ENCODE peak calls at places on chromosomes 6 and 20, in six cellular contexts. One of them, this sample, is unnamed. For H3K4me1, the result is how much of the 10 kb centered on the place peaks cover.

GRCh38 chr20:52379723-52380336 is 188.3 kb upstream of the ZFP64 start:
- DNase-seq in GM23248: peak
- DNase-seq in HCT116: no peak
- DNase-seq in hepatocyte: peak
- DNase-seq in GM23338: peak
- DNase-seq in neural progenitor cell: peak
- DNase-seq in this sample: peak

GRCh38 chr20:63743210-63743970 is 3.8 kb downstream of the SLC2A4RG start:
- DNase-seq in GM23248: no peak
- DNase-seq in HCT116: no peak
- DNase-seq in hepatocyte: peak
- DNase-seq in GM23338: no peak
- DNase-seq in neural progenitor cell: no peak
- DNase-seq in this sample: no peak

GRCh38 chr6:45892696-45893095 is 123.0 kb downstream of the CLIC5 start:
- DNase-seq in GM23248: no peak
- DNase-seq in HCT116: no peak
- DNase-seq in hepatocyte: no peak
- DNase-seq in GM23338: no peak
- DNase-seq in neural progenitor cell: no peak
- DNase-seq in this sample: no peak

GRCh38 chr20:23127506-23128279 is 41.6 kb upstream of the CD93 start:
- DNase-seq in GM23248: no peak
- DNase-seq in HCT116: no peak
- DNase-seq in hepatocyte: no peak
- DNase-seq in GM23338: no peak
- DNase-seq in neural progenitor cell: no peak
- DNase-seq in this sample: no peak

GRCh38 chr20:11993886-11994466 is 76.3 kb downstream of the BTBD3 start:
- DNase-seq in GM23248: peak
- DNase-seq in HCT116: no peak
- DNase-seq in hepatocyte: no peak
- DNase-seq in GM23338: peak
- DNase-seq in neural progenitor cell: no peak
- DNase-seq in this sample: no peak

GRCh38 chr6:15493437-15494168 is 169.2 kb downstream of the DTNBP1 start:
- DNase-seq in GM23248: peak
- DNase-seq in HCT116: no peak
- DNase-seq in hepatocyte: no peak
- DNase-seq in GM23338: peak
- DNase-seq in neural progenitor cell: peak
- DNase-seq in this sample: no peak

GRCh38 chr6:109187399-109188114 is 92.2 kb downstream of the CEP57L1 start:
- DNase-seq in GM23248: peak
- DNase-seq in HCT116: peak
- DNase-seq in hepatocyte: peak
- DNase-seq in GM23338: peak
- DNase-seq in neural progenitor cell: peak
- DNase-seq in this sample: peak

GRCh38 chr20:37430044-37430443 is 84.1 kb downstream of the SRC start:
- DNase-seq in GM23248: no peak
- DNase-seq in HCT116: no peak
- DNase-seq in hepatocyte: no peak
- DNase-seq in GM23338: no peak
- DNase-seq in neural progenitor cell: no peak
- DNase-seq in this sample: no peak

GRCh38 chr20:20064303-20064702 is 12.0 kb downstream of the CFAP61 start:
- DNase-seq in GM23248: peak
- DNase-seq in HCT116: no peak
- DNase-seq in hepatocyte: no peak
- DNase-seq in GM23338: no peak
- DNase-seq in neural progenitor cell: no peak
- DNase-seq in this sample: peak

GRCh38 chr6:35445691-35446090 is 6.4 kb upstream of the FANCE start:
- DNase-seq in GM23248: peak
- DNase-seq in HCT116: no peak
- DNase-seq in hepatocyte: no peak
- DNase-seq in GM23338: no peak
- DNase-seq in neural progenitor cell: no peak
- DNase-seq in this sample: peak

GRCh38 chr6:22231616-22232015 is 65.2 kb downstream of the PRL start:
- DNase-seq in GM23248: no peak
- DNase-seq in HCT116: no peak
- DNase-seq in hepatocyte: no peak
- DNase-seq in GM23338: no peak
- DNase-seq in neural progenitor cell: no peak
- DNase-seq in this sample: peak

GRCh38 chr6:107991939-107992560 is 34.0 kb upstream of the SEC63 start:
- DNase-seq in GM23248: no peak
- DNase-seq in HCT116: no peak
- DNase-seq in hepatocyte: no peak
- DNase-seq in GM23338: no peak
- DNase-seq in neural progenitor cell: no peak
- DNase-seq in this sample: no peak

GRCh38 chr6:154995241-154996162 is at the start of gene TIAM2:
- DNase-seq in GM23248: peak
- DNase-seq in HCT116: no peak
- DNase-seq in hepatocyte: peak
- DNase-seq in GM23338: peak
- DNase-seq in neural progenitor cell: peak
- DNase-seq in this sample: no peak

GRCh38 chr6:9647599-9647998 is 767.3 kb downstream of the TFAP2A start:
- DNase-seq in GM23248: peak
- DNase-seq in HCT116: no peak
- DNase-seq in hepatocyte: no peak
- DNase-seq in GM23338: no peak
- DNase-seq in neural progenitor cell: no peak
- DNase-seq in this sample: no peak

GRCh38 chr20:48626938-48627736 is 200.7 kb downstream of the PREX1 start:
- DNase-seq in GM23248: no peak
- DNase-seq in HCT116: no peak
- DNase-seq in hepatocyte: no peak
- DNase-seq in GM23338: no peak
- DNase-seq in neural progenitor cell: no peak
- DNase-seq in this sample: no peak
- TF ChIP-seq EZH2phosphoT487 in GM23248: no peak
- TF ChIP-seq EZH2phosphoT487 in HCT116: no peak
- TF ChIP-seq EZH2phosphoT487 in hepatocyte: no peak
- TF ChIP-seq EZH2phosphoT487 in GM23338: no peak
- TF ChIP-seq EZH2phosphoT487 in neural progenitor cell: no peak
- TF ChIP-seq EZH2phosphoT487 in this sample: no peak

GRCh38 chr6:98835149-98836024 is 1.0 kb downstream of the POU3F2 start:
- DNase-seq in GM23248: no peak
- DNase-seq in HCT116: no peak
- DNase-seq in hepatocyte: peak
- DNase-seq in GM23338: peak
- DNase-seq in neural progenitor cell: peak
- DNase-seq in this sample: no peak
- TF ChIP-seq EZH2 in GM23248: peak
- TF ChIP-seq EZH2 in HCT116: no peak
- TF ChIP-seq EZH2 in hepatocyte: peak
- TF ChIP-seq EZH2 in GM23338: peak
- TF ChIP-seq EZH2 in neural progenitor cell: peak
- TF ChIP-seq EZH2 in this sample: peak

DNA sequence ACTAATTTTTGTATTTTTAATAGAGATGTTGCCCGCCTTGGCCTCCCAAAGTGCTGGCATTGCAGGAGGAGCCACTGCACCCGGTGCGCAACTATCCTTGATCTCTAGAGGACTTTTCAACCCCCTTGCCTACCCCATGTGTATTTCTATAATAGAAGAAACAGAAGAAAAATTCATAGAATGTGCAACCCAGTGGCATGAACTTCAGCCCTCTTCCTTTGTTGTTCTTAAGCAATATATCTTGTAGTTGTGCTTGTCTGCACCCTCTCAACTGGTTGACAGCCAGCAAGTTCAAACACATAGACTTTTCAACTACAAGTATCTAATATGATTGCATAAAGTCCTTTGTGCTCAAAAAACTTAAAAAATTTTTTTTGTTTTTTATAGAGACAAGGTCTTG is 72.3 kb upstream of the NCOA3 start:
- DNase-seq in GM23248: no peak
- DNase-seq in HCT116: no peak
- DNase-seq in hepatocyte: no peak
- DNase-seq in GM23338: no peak
- DNase-seq in neural progenitor cell: no peak
- DNase-seq in this sample: no peak
- H3K4me1 ChIP-seq in GM23248: under half
- H3K4me1 ChIP-seq in HCT116: under half
- H3K4me1 ChIP-seq in hepatocyte: under half
- H3K4me1 ChIP-seq in GM23338: under half
- H3K4me1 ChIP-seq in neural progenitor cell: under half
- H3K4me1 ChIP-seq in this sample: under half

GRCh38 chr6:3911130-3911529 is 62.0 kb downstream of the FAM50B start:
- DNase-seq in GM23248: peak
- DNase-seq in HCT116: no peak
- DNase-seq in hepatocyte: no peak
- DNase-seq in GM23338: no peak
- DNase-seq in neural progenitor cell: no peak
- DNase-seq in this sample: peak

GRCh38 chr6:3913077-3913957 is 64.1 kb downstream of the FAM50B start:
- DNase-seq in GM23248: peak
- DNase-seq in HCT116: peak
- DNase-seq in hepatocyte: peak
- DNase-seq in GM23338: no peak
- DNase-seq in neural progenitor cell: no peak
- DNase-seq in this sample: peak

GRCh38 chr6:3910264-3910663 is 61.1 kb downstream of the FAM50B start:
- DNase-seq in GM23248: no peak
- DNase-seq in HCT116: no peak
- DNase-seq in hepatocyte: no peak
- DNase-seq in GM23338: no peak
- DNase-seq in neural progenitor cell: no peak
- DNase-seq in this sample: no peak

GRCh38 chr6:3912366-3913076 is 63.3 kb downstream of the FAM50B start:
- DNase-seq in GM23248: peak
- DNase-seq in HCT116: no peak
- DNase-seq in hepatocyte: no peak
- DNase-seq in GM23338: no peak
- DNase-seq in neural progenitor cell: no peak
- DNase-seq in this sample: peak

DNA sequence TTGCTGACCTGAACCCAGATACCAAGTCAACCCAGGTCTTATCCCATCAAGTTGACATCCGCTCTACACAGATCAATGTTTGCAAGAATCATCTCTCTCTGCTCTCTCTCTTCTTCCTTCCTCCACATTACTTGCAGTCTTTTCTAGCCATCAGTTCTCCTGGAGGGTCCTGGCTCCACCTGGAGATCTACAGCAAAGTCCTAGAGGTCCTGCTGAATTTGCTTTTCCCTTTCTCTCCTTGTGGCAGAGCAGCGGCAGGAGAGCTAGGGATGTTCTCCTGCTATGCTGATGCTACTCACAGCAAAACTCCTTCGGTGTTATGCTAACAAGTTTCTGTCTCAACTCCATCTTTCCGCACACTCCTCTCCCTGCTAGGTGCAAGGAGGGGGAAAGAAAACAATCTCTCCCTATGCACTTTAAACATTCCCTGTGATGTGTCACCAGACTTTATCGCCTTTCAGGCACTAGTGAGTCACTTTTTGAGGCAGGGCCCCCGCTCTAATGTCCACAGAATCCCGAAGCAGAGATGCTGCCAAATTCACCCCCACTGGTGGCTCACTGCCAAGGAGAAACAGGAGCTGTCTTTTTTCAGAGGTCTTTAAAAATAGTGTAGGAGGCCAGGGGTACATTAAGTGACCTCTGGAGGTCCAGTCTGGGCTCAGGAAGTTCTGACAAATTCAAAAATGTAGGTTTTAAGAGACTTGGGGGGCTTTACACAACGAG is 62.6 kb downstream of the FAM50B start:
- DNase-seq in GM23248: peak
- DNase-seq in HCT116: peak
- DNase-seq in hepatocyte: peak
- DNase-seq in GM23338: no peak
- DNase-seq in neural progenitor cell: no peak
- DNase-seq in this sample: peak
- TF ChIP-seq EZH2phosphoT487 in GM23248: no peak
- TF ChIP-seq EZH2phosphoT487 in HCT116: no peak
- TF ChIP-seq EZH2phosphoT487 in hepatocyte: no peak
- TF ChIP-seq EZH2phosphoT487 in GM23338: no peak
- TF ChIP-seq EZH2phosphoT487 in neural progenitor cell: no peak
- TF ChIP-seq EZH2phosphoT487 in this sample: peak

DNA sequence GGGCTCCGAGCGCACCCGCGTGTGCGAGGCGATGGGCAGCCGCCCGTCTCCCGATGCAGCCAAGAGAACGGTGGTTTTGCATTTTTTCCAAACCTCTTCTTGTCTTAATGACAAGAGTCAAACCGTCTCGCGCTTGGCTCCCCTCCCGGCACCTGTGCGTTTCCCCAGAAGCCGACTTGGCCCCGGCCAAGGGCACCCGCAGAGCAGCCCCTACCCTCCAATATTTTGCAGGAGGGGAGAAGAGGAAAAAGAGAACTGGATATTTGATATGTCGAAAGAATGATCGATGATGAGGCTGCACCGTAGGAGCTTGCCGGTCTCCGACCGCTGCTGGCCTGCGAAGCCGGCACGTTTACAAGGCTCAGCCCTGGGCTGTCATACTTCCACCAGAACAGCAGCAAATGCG is 296.6 kb downstream of the TFAP2C start:
- DNase-seq in GM23248: peak
- DNase-seq in HCT116: no peak
- DNase-seq in hepatocyte: no peak
- DNase-seq in GM23338: no peak
- DNase-seq in neural progenitor cell: peak
- DNase-seq in this sample: peak
- TF ChIP-seq EZH2 in GM23248: no peak
- TF ChIP-seq EZH2 in HCT116: no peak
- TF ChIP-seq EZH2 in hepatocyte: peak
- TF ChIP-seq EZH2 in GM23338: peak
- TF ChIP-seq EZH2 in neural progenitor cell: no peak
- TF ChIP-seq EZH2 in this sample: peak

GRCh38 chr20:49595346-49595745 is 27.4 kb upstream of the PTGIS start:
- DNase-seq in GM23248: no peak
- DNase-seq in HCT116: no peak
- DNase-seq in hepatocyte: no peak
- DNase-seq in GM23338: no peak
- DNase-seq in neural progenitor cell: no peak
- DNase-seq in this sample: no peak
- H3K4me1 ChIP-seq in GM23248: under half
- H3K4me1 ChIP-seq in HCT116: under half
- H3K4me1 ChIP-seq in hepatocyte: under half
- H3K4me1 ChIP-seq in GM23338: under half
- H3K4me1 ChIP-seq in neural progenitor cell: under half
- H3K4me1 ChIP-seq in this sample: under half

GRCh38 chr6:71444222-71444621 is 155.6 kb downstream of the OGFRL1 start:
- DNase-seq in GM23248: no peak
- DNase-seq in HCT116: no peak
- DNase-seq in hepatocyte: no peak
- DNase-seq in GM23338: no peak
- DNase-seq in neural progenitor cell: no peak
- DNase-seq in this sample: peak
- TF ChIP-seq EZH2phosphoT487 in GM23248: no peak
- TF ChIP-seq EZH2phosphoT487 in HCT116: no peak
- TF ChIP-seq EZH2phosphoT487 in hepatocyte: no peak
- TF ChIP-seq EZH2phosphoT487 in GM23338: no peak
- TF ChIP-seq EZH2phosphoT487 in neural progenitor cell: no peak
- TF ChIP-seq EZH2phosphoT487 in this sample: no peak

This sample was measured in PC-3.